ENCODE peak calls at places on chromosome 1, in nine cellular contexts. N is breast epithelium; H is cardiac muscle cell; D is IMR-90; C is CD8-positive, alpha-beta T cell; R is psoas muscle; F is body of pancreas; L is GM23248; P is left ventricle myocardium inferior. A is an unnamed sample.

GRCh38 chr1:115156826-115157468 is 67.6 kb upstream of the TSPAN2 start:
- DNase-seq in N (no peak), H (no peak), D (no peak), C (no peak), R (no peak), F (no peak), L (no peak), P (no peak), A (no peak)

GRCh38 chr1:3651011-3651938 is 1.0 kb upstream of the TP73 start:
- DNase-seq in N (no peak), H (no peak), D (no peak), C (no peak), R (no peak), F (no peak), L (peak), P (no peak), A (no peak)

GRCh38 chr1:231395051-231395995 is 26.8 kb downstream of the EGLN1 start:
- DNase-seq in N (no peak), H (peak), D (peak), C (no peak), R (no peak), F (no peak), L (peak), P (no peak), A (no peak)

GRCh38 chr1:100921110-100921706 is 25.3 kb downstream of the SLC30A7 start:
- DNase-seq in N (no peak), H (peak), D (peak), C (no peak), R (no peak), F (no peak), L (peak), P (no peak), A (peak)

GRCh38 chr1:76190749-76191424 is 116.3 kb downstream of the ST6GALNAC3 start:
- DNase-seq in N (no peak), H (no peak), D (no peak), C (no peak), R (no peak), F (no peak), L (no peak), P (no peak), A (no peak)

GRCh38 chr1:20496241-20496661 is 10.2 kb upstream of the CAMK2N1 start:
- DNase-seq in N (no peak), H (no peak), D (peak), C (no peak), R (no peak), F (no peak), L (peak), P (no peak), A (no peak)

GRCh38 chr1:150257624-150258274 is at the start of gene CA14:
- DNase-seq in N (no peak), H (peak), D (no peak), C (no peak), R (no peak), F (no peak), L (no peak), P (peak), A (no peak)

GRCh38 chr1:202561726-202562442 is 148.4 kb downstream of the SYT2 start:
- DNase-seq in N (no peak), H (no peak), D (no peak), C (no peak), R (no peak), F (no peak), L (peak), P (no peak), A (no peak)

GRCh38 chr1:236280438-236281285 is 1.1 kb downstream of the ERO1B start:
- DNase-seq in N (peak), H (no peak), D (no peak), C (peak), R (no peak), F (peak), L (no peak), P (no peak), A (no peak)

GRCh38 chr1:248821101-248821500 is 4.6 kb downstream of the SH3BP5L start:
- DNase-seq in N (no peak), H (no peak), D (peak), C (no peak), R (no peak), F (peak), L (peak), P (no peak), A (no peak)

GRCh38 chr1:10714337-10715114 is 81.9 kb downstream of the CASZ1 start:
- DNase-seq in N (no peak), H (peak), D (no peak), C (no peak), R (no peak), F (peak), L (no peak), P (peak), A (no peak)

GRCh38 chr1:218383681-218384080 is 38.5 kb downstream of the TGFB2 start:
- DNase-seq in N (no peak), H (no peak), D (no peak), C (no peak), R (no peak), F (no peak), L (no peak), P (no peak), A (no peak)

GRCh38 chr1:159943908-159944622 is 1.3 kb downstream of the IGSF9 start:
- DNase-seq in N (no peak), H (no peak), D (no peak), C (no peak), R (no peak), F (no peak), L (no peak), P (no peak), A (no peak)

GRCh38 chr1:2349821-2350220 is 41.5 kb downstream of the MORN1 start:
- DNase-seq in N (no peak), H (no peak), D (no peak), C (no peak), R (no peak), F (no peak), L (no peak), P (peak), A (no peak)

GRCh38 chr1:34924759-34925555 is 4.5 kb downstream of the DLGAP3 start:
- DNase-seq in N (peak), H (peak), D (peak), C (peak), R (peak), F (peak), L (peak), P (peak), A (peak)

GRCh38 chr1:68107771-68108170 is 57.3 kb upstream of the DIRAS3 start:
- DNase-seq in N (no peak), H (no peak), D (peak), C (no peak), R (no peak), F (no peak), L (peak), P (no peak), A (no peak)

GRCh38 chr1:6259491-6260362 is 1.2 kb downstream of the GPR153 start:
- DNase-seq in N (peak), H (peak), D (peak), C (peak), R (peak), F (peak), L (peak), P (peak), A (peak)

GRCh38 chr1:206769331-206769731 is 1.2 kb upstream of the IL19 start:
- DNase-seq in N (no peak), H (no peak), D (no peak), C (peak), R (no peak), F (no peak), L (no peak), P (no peak), A (no peak)

GRCh38 chr1:66537718-66538117 is 3.8 kb downstream of the SGIP1 start:
- DNase-seq in N (no peak), H (no peak), D (no peak), C (no peak), R (no peak), F (no peak), L (no peak), P (no peak), A (no peak)

GRCh38 chr1:12166834-12167492 is at the start of gene TNFRSF1B:
- DNase-seq in N (no peak), H (peak), D (peak), C (peak), R (peak), F (peak), L (peak), P (peak), A (peak)

GRCh38 chr1:193321242-193321842 is 134.9 kb upstream of the B3GALT2 start:
- DNase-seq in N (no peak), H (no peak), D (no peak), C (no peak), R (no peak), F (no peak), L (no peak), P (no peak), A (no peak)

GRCh38 chr1:39617488-39618049 is 21.9 kb downstream of the HEYL start:
- DNase-seq in N (no peak), H (no peak), D (no peak), C (no peak), R (no peak), F (no peak), L (no peak), P (no peak), A (no peak)

GRCh38 chr1:160838876-160839275 is 23.8 kb downstream of the CD244 start:
- DNase-seq in N (no peak), H (no peak), D (no peak), C (peak), R (no peak), F (no peak), L (no peak), P (no peak), A (no peak)

GRCh38 chr1:200837931-200838571 is 34.7 kb upstream of the GPR25 start:
- DNase-seq in N (no peak), H (no peak), D (peak), C (no peak), R (no peak), F (no peak), L (peak), P (no peak), A (no peak)

GRCh38 chr1:186513526-186513925 is 52.6 kb upstream of the PDC start:
- DNase-seq in N (no peak), H (no peak), D (no peak), C (no peak), R (no peak), F (no peak), L (no peak), P (no peak), A (no peak)

GRCh38 chr1:14215151-14215550 is 383.3 kb upstream of the KAZN start:
- DNase-seq in N (no peak), H (no peak), D (no peak), C (no peak), R (no peak), F (no peak), L (no peak), P (no peak), A (no peak)

GRCh38 chr1:214977133-214977532 is 105.4 kb upstream of the KCNK2 start:
- DNase-seq in N (no peak), H (no peak), D (no peak), C (no peak), R (no peak), F (no peak), L (no peak), P (no peak), A (no peak)

GRCh38 chr1:201471772-201472171 is 2.8 kb upstream of the PHLDA3 start:
- DNase-seq in N (no peak), H (no peak), D (peak), C (no peak), R (peak), F (no peak), L (peak), P (no peak), A (no peak)

GRCh38 chr1:173202430-173203145 is 4.5 kb downstream of the TNFSF4 start:
- DNase-seq in N (no peak), H (peak), D (peak), C (no peak), R (no peak), F (peak), L (peak), P (no peak), A (peak)
- H3K4me3 ChIP-seq in N (no peak), H (no peak), D (no peak), C (no peak), R (no peak), F (no peak), L (no peak), P (no peak), A (no peak)

DNA sequence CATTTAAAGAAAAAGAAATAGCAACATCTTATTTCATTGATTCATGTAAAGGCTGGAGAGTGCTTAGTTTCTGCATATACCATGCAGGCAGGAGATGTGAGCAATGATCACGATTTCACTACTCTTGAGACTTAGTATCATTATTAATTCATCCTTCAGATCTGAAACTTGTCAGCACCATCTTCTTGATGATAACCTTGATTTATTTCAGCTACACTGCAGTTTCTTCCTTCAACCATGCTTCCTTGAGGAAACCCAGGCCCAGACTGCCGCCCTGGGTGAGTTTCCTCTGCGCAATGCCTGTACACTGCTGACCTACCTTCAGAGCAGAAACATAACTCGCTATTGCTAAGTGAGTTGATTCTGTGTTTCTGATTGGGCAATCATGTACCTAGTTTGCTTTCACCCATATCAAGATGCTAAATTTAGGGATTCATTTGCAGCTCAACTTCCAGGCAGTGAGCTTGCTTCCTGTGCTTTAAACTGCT is 13.5 kb upstream of the BCL10 start:
- DNase-seq in N (no peak), H (peak), D (no peak), C (no peak), R (no peak), F (no peak), L (no peak), P (no peak), A (no peak)
- H3K4me3 ChIP-seq in N (no peak), H (no peak), D (no peak), C (no peak), R (no peak), F (no peak), L (no peak), P (no peak), A (no peak)

DNA sequence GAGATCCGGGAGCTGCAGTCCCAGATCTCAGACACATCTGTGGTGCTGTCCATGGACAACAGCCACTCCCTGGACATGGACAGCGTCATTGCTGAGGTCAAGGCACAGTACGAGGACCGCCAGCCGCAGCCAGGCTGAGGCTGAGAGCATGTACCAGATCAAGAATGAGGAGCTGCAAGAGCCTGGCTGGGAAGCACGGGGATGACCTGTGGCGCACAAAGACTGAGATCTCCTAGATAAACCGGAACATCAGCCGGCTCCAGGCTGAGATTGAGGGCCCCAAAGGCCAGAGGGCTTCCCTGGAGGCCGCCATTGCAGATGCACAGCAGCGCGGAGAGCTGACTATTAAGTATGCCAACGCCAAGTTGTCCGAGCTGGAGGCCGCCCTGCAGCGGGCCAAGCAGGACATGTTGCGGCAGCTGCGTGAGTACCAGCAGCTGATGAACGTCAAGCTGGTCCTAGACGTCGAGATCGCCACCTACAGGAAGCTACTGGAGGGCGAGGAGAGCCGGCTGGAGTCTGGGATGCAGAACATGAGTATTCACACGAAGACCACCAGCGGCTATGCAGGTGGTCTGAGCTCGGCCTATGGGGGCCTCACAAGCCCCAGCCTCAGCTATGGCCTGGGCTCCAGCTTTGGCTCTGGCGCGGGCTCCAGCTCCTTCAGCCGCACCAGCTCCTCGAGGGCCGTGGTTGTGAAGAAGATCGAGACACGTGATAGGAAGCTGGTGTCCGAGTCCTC is 25.5 kb downstream of the ETV3L start:
- DNase-seq in N (peak), H (peak), D (peak), C (peak), R (peak), F (peak), L (peak), P (peak), A (peak)
- H3K4me3 ChIP-seq in N (peak), H (no peak), D (no peak), C (no peak), R (peak), F (no peak), L (peak), P (peak), A (no peak)

GRCh38 chr1:90722874-90723273 is 5.8 kb upstream of the BARHL2 start:
- DNase-seq in N (no peak), H (no peak), D (no peak), C (no peak), R (no peak), F (no peak), L (no peak), P (no peak), A (no peak)

GRCh38 chr1:90725341-90725960 is 8.3 kb upstream of the BARHL2 start:
- DNase-seq in N (no peak), H (no peak), D (no peak), C (no peak), R (no peak), F (no peak), L (peak), P (no peak), A (no peak)

GRCh38 chr1:90724926-90725325 is 7.8 kb upstream of the BARHL2 start:
- DNase-seq in N (no peak), H (no peak), D (no peak), C (no peak), R (no peak), F (no peak), L (no peak), P (no peak), A (no peak)

GRCh38 chr1:90723561-90724108 is 6.5 kb upstream of the BARHL2 start:
- DNase-seq in N (no peak), H (no peak), D (no peak), C (no peak), R (no peak), F (no peak), L (peak), P (no peak), A (no peak)

GRCh38 chr1:90724361-90724760 is 7.3 kb upstream of the BARHL2 start:
- DNase-seq in N (no peak), H (no peak), D (no peak), C (no peak), R (no peak), F (no peak), L (no peak), P (no peak), A (no peak)
- H3K4me3 ChIP-seq in N (no peak), H (peak), D (no peak), C (no peak), R (no peak), F (no peak), L (no peak), P (peak), A (no peak)

GRCh38 chr1:216936779-216937178 is 213.6 kb upstream of the ESRRG start:
- DNase-seq in N (no peak), H (no peak), D (no peak), C (no peak), R (no peak), F (no peak), L (no peak), P (no peak), A (no peak)

GRCh38 chr1:216932424-216932823 is 209.2 kb upstream of the ESRRG start:
- DNase-seq in N (no peak), H (no peak), D (no peak), C (no peak), R (no peak), F (no peak), L (no peak), P (no peak), A (no peak)

GRCh38 chr1:216935901-216936300 is 212.7 kb upstream of the ESRRG start:
- DNase-seq in N (no peak), H (no peak), D (no peak), C (no peak), R (no peak), F (no peak), L (no peak), P (no peak), A (no peak)

GRCh38 chr1:216937491-216937890 is 214.3 kb upstream of the ESRRG start:
- DNase-seq in N (no peak), H (peak), D (no peak), C (no peak), R (no peak), F (no peak), L (no peak), P (no peak), A (no peak)
- H3K4me3 ChIP-seq in N (no peak), H (no peak), D (no peak), C (no peak), R (no peak), F (no peak), L (no peak), P (no peak), A (no peak)

DNA sequence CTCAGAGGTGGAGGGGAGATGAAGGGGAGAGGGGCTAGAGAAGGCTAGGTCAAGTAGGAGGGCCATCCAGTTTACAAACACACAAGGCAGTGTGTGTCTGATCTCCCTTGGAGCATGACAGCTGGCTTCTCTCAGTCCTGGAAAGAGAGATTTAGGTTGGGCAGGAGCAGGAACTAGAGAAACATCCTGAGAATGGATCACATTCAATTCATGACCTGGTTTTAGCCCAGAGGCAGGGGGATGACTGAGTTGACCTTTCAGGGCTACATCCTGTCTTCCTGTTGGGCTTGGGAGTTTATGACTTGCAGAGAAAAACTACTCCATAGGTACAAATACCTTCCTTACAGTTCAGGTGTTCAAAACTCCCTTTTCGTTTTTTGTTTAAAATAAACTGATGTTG is 97.0 kb downstream of the IGSF21 start:
- DNase-seq in N (no peak), H (no peak), D (no peak), C (no peak), R (no peak), F (no peak), L (no peak), P (no peak), A (no peak)
- H3K4me3 ChIP-seq in N (no peak), H (no peak), D (no peak), C (no peak), R (no peak), F (no peak), L (no peak), P (no peak), A (no peak)

GRCh38 chr1:229567109-229567868 is 8.8 kb upstream of the ABCB10 start:
- DNase-seq in N (no peak), H (no peak), D (no peak), C (no peak), R (no peak), F (no peak), L (no peak), P (no peak), A (no peak)
- H3K4me3 ChIP-seq in N (no peak), H (no peak), D (no peak), C (no peak), R (no peak), F (no peak), L (no peak), P (no peak), A (no peak)

DNA sequence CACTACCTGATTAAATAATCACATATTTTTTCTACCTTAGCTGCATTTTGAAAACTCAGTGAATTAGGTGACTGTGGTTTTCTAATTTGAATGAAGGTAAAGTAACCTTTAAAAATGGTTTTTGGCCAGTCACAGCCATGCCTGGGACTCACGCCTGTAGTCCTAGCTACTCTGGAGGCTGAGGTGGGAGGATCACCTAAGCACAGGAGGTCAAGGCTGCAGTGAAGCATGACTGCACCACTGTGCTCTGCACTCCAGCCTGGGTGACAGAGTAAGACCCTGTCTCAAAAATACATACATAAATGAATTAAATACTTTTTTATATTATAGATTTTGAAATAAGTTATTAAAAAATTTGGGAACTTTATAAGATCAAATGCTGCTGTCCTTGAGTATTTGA is 5.7 kb downstream of the CNST start:
- DNase-seq in N (no peak), H (no peak), D (no peak), C (no peak), R (no peak), F (no peak), L (no peak), P (no peak), A (no peak)
- H3K4me3 ChIP-seq in N (no peak), H (no peak), D (no peak), C (no peak), R (no peak), F (no peak), L (no peak), P (no peak), A (no peak)